ENCODE peak calls at places on chromosomes 13 and 19, in ten cellular contexts. F, S, I, P, H, U, G, C, A and D are unnamed samples.

GRCh38 chr19:34644991-34645461 is 31.9 kb downstream of the SCGB2B2 start:
- DNase-seq in I (no peak), F (no peak), S (no peak), U (no peak), G (no peak), C (no peak), H (no peak), P (no peak), A (no peak), D (no peak)

GRCh38 chr13:98951266-98951665 is 26.6 kb downstream of the DOCK9 start:
- DNase-seq in C (no peak), I (no peak), P (no peak), S (no peak), H (no peak), F (no peak), G (no peak), A (no peak), U (no peak), D (no peak)

GRCh38 chr19:11091343-11092153 is 2.3 kb downstream of the LDLR start:
- DNase-seq in C (no peak), I (peak), G (peak), H (peak), P (peak), A (peak), F (no peak), S (peak), U (peak), D (peak)

GRCh38 chr13:39779337-39780270 is 124.1 kb downstream of the COG6 start:
- DNase-seq in P (peak), U (no peak), I (no peak), S (no peak), C (no peak), A (no peak), G (no peak), F (no peak), H (peak), D (peak)

GRCh38 chr13:94236876-94237275 is 242.6 kb downstream of the DCT start:
- DNase-seq in G (no peak), A (no peak), H (no peak), I (no peak), F (no peak), C (no peak), S (no peak), P (peak), U (no peak), D (no peak)

GRCh38 chr13:89937420-89937819 is 1410.1 kb upstream of the MIR17HG start:
- DNase-seq in F (no peak), U (no peak), P (no peak), S (no peak), H (no peak), I (no peak), A (no peak), C (no peak), G (no peak), D (no peak)

GRCh38 chr19:38676023-38676877 is 28.8 kb downstream of the ACTN4 start:
- DNase-seq in G (peak), F (no peak), I (no peak), P (peak), U (no peak), H (peak), S (no peak), C (no peak), A (no peak), D (peak)

GRCh38 chr13:61128850-61129645 is 286.6 kb downstream of the PCDH20 start:
- DNase-seq in I (no peak), F (no peak), C (peak), S (no peak), P (peak), A (no peak), U (no peak), G (no peak), H (no peak), D (no peak)

GRCh38 chr13:70747305-70747704 is 639.1 kb upstream of the KLHL1 start:
- DNase-seq in F (no peak), C (no peak), A (no peak), U (no peak), S (no peak), H (no peak), P (peak), I (no peak), G (no peak), D (no peak)

GRCh38 chr13:50636007-50636704 is 207.3 kb downstream of the DLEU7 start:
- DNase-seq in A (no peak), H (no peak), I (no peak), U (no peak), C (no peak), F (no peak), P (peak), S (no peak), G (no peak), D (no peak)

GRCh38 chr19:51686171-51686570 is 7.0 kb upstream of the SPACA6 start:
- DNase-seq in F (no peak), U (no peak), G (peak), S (no peak), A (no peak), C (no peak), P (no peak), H (peak), I (no peak), D (no peak)

GRCh38 chr19:55342044-55342531 is 2.4 kb downstream of the KMT5C start:
- DNase-seq in P (no peak), H (no peak), A (no peak), S (no peak), G (no peak), F (no peak), C (no peak), U (no peak), I (no peak), D (no peak)

GRCh38 chr19:17829855-17830566 is 8.7 kb upstream of the INSL3 start:
- DNase-seq in I (peak), U (no peak), P (peak), A (no peak), G (no peak), H (peak), S (no peak), C (peak), F (no peak), D (peak)

GRCh38 chr13:32031025-32031814 is at the start of gene FRY:
- DNase-seq in H (peak), I (peak), P (peak), S (peak), G (peak), C (peak), A (peak), U (no peak), F (peak), D (peak)